ENCODE peak calls at places on chromosomes 3 and 15, in six cellular contexts. V is cardiac muscle cell, D is Panc1, C is GM12864, T is HFF-Myc, G is upper lobe of right lung. F is an unnamed sample.
A peak's percentile ranks its signal among the peaks of the same experiment; 100 is the strongest.

GRCh38 chr3:120907659-120908029 is 361 bp upstream of the STXBP5L start:
- DNase-seq in G (no peak), C (no peak), D (no peak), V (no peak), T (no peak), F (no peak)

GRCh38 chr3:109254760-109255159 is 61.6 kb downstream of the DPPA2 start:
- DNase-seq in T (no peak), D (no peak), C (no peak), V (no peak), G (no peak), F (no peak)

GRCh38 chr3:98331329-98331728 is 22.3 kb upstream of the OR5K4 start:
- DNase-seq in C (peak; percentile 5), G (no peak), D (no peak), V (no peak), T (no peak), F (no peak)

GRCh38 chr15:49282366-49282765 is 112.3 kb downstream of the GALK2 start:
- DNase-seq in C (no peak), G (no peak), T (no peak), V (peak; percentile 91), D (no peak), F (peak; percentile 79)

GRCh38 chr3:55488398-55489055 is 1.4 kb upstream of the WNT5A start:
- DNase-seq in G (peak; percentile 79), V (peak; percentile 81), D (no peak), T (no peak), C (peak; percentile 41), F (peak; percentile 81)

GRCh38 chr15:65032823-65033537 is 3.5 kb upstream of the MTFMT start:
- DNase-seq in C (no peak), G (peak; percentile 84), V (peak; percentile 66), T (no peak), D (peak; percentile 64), F (no peak)

GRCh38 chr3:9553021-9553948 is at the start of gene LHFPL4:
- DNase-seq in C (no peak), V (no peak), D (no peak), G (no peak), T (no peak), F (no peak)

GRCh38 chr15:82999905-83000671 is 11.4 kb downstream of the C15orf40 start:
- DNase-seq in V (peak; percentile 83), T (peak; percentile 46), D (peak; percentile 51), G (no peak), C (no peak), F (no peak)

GRCh38 chr15:52749250-52749649 is 40.9 kb downstream of the ONECUT1 start:
- DNase-seq in C (peak; percentile 30), T (no peak), G (no peak), V (no peak), D (no peak), F (no peak)

GRCh38 chr3:24101676-24102168 is 156.6 kb downstream of the NR1D2 start:
- DNase-seq in D (no peak), G (no peak), V (peak; percentile 21), T (no peak), C (no peak), F (no peak)

GRCh38 chr3:171553085-171553484 is 92.9 kb upstream of the TNIK start:
- DNase-seq in V (no peak), C (no peak), D (no peak), T (no peak), G (no peak), F (no peak)

GRCh38 chr3:40719660-40720287 is 195.0 kb downstream of the ZNF621 start:
- DNase-seq in V (peak; percentile 15), D (no peak), T (no peak), C (no peak), G (no peak), F (no peak)
- TF ChIP-seq CTCF in V (no peak), D (no peak), T (no peak), C (no peak), G (peak; percentile 39), F (no peak)

DNA sequence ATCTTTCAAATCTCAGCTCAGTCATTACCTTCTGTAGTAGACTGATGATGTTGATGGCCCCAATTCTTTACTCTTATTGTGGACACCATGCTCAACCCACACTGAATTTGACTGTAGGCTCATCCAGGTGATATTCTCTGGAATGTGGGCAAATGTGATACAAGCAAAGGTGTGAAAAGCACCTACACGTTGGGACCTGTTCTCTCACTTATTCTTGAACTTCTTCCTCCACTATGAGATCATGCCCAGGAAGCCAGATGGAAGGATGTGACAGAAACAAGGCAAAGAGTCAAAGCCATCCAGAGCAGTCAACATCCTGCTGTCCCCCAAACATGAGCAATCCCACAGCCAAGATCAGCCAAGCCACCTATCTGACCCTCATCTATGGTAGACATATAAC is 471.2 kb upstream of the UBE2E2 start:
- DNase-seq in V (no peak), T (no peak), C (no peak), D (no peak), G (no peak), F (no peak)
- H3K4me3 ChIP-seq in V (no peak overlapping the region), T (no peak overlapping the region), C (no peak overlapping the region), D (no peak overlapping the region), G (no peak overlapping the region), F (no peak overlapping the region)

DNA sequence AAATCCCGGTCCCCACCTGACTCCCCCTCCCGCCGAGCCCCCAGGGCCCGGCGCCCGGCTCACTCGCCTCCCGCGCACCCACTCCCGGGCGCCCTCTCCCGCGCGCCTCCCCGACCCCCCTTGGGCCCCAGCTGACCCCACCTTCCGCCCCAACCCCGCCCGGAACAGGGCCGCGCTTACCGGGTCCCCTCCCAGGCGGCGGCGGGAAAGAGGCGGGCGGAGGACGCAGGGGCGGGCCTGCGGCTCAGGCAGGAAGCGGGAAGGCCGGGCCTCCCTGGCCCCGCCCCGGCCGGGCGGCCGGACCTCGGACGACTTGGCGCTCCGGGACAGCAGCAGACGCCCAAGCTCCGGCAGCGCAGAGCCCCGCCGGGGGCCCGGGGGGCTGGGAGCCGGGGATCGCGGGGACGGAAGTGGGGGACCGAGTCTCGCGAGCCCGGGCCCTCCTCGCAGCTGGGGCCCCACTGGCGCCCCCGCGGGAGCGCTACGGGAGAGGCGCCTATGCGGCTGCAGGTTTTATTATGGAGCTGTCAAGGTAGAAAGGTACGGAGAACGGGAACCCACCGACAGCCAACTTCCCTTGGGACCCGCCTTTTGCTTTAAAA is at the start of gene SLC41A3:
- DNase-seq in C (peak; percentile 70), T (peak; percentile 30), V (peak; percentile 87), D (peak; percentile 27), G (peak; percentile 97), F (peak; percentile 27)
- TF ChIP-seq CTCF in C (peak; percentile 59), T (peak; percentile 31), V (peak; percentile 60), D (peak; percentile 80), G (peak; percentile 57), F (peak; percentile 55)

DNA sequence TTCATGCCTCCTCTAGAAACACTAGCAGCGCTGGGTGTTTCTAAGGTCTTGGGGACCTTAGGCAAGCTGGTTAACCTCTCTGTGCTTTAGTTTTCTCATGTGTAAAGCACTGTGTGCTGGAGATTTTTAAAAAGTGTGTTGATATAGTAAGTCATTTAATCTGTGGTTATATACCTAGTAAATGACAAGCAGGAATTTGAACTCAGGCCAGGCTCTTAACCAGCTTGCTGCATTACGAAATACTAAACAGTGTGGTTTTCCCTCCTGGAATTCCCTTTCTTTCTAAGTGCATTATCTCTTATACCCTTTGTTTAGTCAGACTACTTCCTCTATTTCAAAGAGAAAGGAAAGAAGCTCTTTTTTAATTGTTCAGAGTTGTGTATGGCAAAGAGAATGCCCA is 26.5 kb downstream of the NEO1 start:
- DNase-seq in G (no peak), C (no peak), D (no peak), V (peak; percentile 93), T (peak; percentile 41), F (peak; percentile 27)
- H3K4me3 ChIP-seq in G (no peak overlapping the region), C (no peak overlapping the region), D (no peak overlapping the region), V (no peak overlapping the region), T (no peak overlapping the region), F (no peak overlapping the region)

GRCh38 chr15:53811530-53811929 is 52.1 kb upstream of the WDR72 start:
- DNase-seq in D (no peak), C (no peak), G (no peak), T (no peak), V (peak; percentile 2), F (no peak)
- TF ChIP-seq CTCF in D (peak; percentile 41), C (no peak), G (peak; percentile 24), T (no peak), V (no peak), F (no peak)

GRCh38 chr3:48269592-48269991 is 28.7 kb downstream of the ZNF589 start:
- DNase-seq in T (no peak), D (no peak), C (no peak), G (no peak), V (no peak), F (no peak)
- H3K4me3 ChIP-seq in T (no peak overlapping the region), D (no peak overlapping the region), C (no peak overlapping the region), G (no peak overlapping the region), V (no peak overlapping the region), F (no peak overlapping the region)

GRCh38 chr3:150636258-150636657 is 33.1 kb downstream of the SELENOT start:
- DNase-seq in T (no peak), G (no peak), C (no peak), V (no peak), D (no peak), F (no peak)
- TF ChIP-seq CTCF in T (no peak), G (no peak), C (no peak), V (no peak), D (no peak), F (no peak)

DNA sequence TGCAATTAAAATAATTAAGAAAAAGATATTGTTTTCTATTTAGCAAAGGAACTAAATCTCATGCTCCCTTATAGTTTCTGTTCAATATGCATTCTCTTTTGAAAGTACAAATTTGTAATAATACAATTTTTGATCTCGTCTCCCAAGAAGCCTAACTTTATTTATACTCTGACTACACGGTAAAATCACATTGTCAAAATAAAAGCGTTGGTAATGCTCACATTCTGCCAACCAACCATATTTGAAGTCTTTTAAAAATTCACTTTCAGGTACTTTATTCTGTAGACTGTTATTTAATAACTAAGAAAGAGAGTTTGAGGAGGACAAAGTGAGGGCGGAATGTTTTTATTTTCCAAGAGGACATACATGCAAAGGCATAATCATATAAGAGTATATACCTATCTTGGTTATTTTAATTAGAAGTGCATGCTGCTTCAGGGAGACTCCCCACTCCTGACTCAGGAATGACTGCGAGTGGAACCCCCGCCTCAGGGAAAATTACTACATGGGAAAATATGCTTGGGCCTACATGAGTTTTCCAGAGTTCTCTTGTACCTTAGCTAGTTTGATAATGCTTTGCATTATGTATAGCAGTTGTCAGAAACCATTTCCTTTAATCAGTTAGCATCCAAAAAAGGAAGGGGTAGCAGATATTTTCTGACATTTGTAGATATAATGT is 19.3 kb downstream of the MBNL1 start:
- DNase-seq in D (no peak), V (no peak), C (no peak), G (no peak), T (no peak), F (no peak)
- H3K4me3 ChIP-seq in D (no peak overlapping the region), V (no peak overlapping the region), C (no peak overlapping the region), G (no peak overlapping the region), T (no peak overlapping the region), F (no peak overlapping the region)

GRCh38 chr3:107911337-107912000 is 179.4 kb downstream of the CD47 start:
- DNase-seq in C (no peak), V (no peak), T (no peak), D (no peak), G (no peak), F (no peak)
- TF ChIP-seq CTCF in C (no peak), V (no peak), T (no peak), D (peak; percentile 14), G (no peak), F (no peak)

F was measured in AG04450.